ENCODE peak calls at places on chromosomes 16 and 17, in six cellular contexts. Y, J, Q, E, B and F are unnamed samples.

GRCh38 chr17:27657620-27658019 is 26.6 kb downstream of the LGALS9 start:
- DNase-seq in Y (no peak), B (peak), Q (no peak), J (peak), E (no peak), F (no peak)

GRCh38 chr16:49400611-49401010 is 27.0 kb downstream of the C16orf78 start:
- DNase-seq in Y (no peak), J (no peak), Q (no peak), B (no peak), E (no peak), F (no peak)

GRCh38 chr16:68363847-68364600 is 53.2 kb downstream of the PRMT7 start:
- DNase-seq in Y (no peak), Q (no peak), B (no peak), E (no peak), J (no peak), F (no peak)

GRCh38 chr16:80803341-80804060 is 897 bp downstream of the CDYL2 start:
- DNase-seq in B (peak), E (peak), Y (peak), Q (no peak), J (peak), F (no peak)

GRCh38 chr16:12764813-12765212 is 38.9 kb downstream of the CPPED1 start:
- DNase-seq in Q (no peak), B (no peak), Y (no peak), J (no peak), E (no peak), F (no peak)

GRCh38 chr17:79575229-79575628 is 35.6 kb downstream of the RBFOX3 start:
- DNase-seq in B (no peak), Y (no peak), Q (no peak), J (no peak), E (no peak), F (no peak)

GRCh38 chr16:85834741-85835140 is 35.2 kb downstream of the COX4I1 start:
- DNase-seq in E (no peak), Y (no peak), J (no peak), Q (no peak), B (peak), F (no peak)

GRCh38 chr17:31584436-31585279 is 193.2 kb downstream of the RAB11FIP4 start:
- DNase-seq in E (no peak), Y (no peak), J (no peak), B (no peak), Q (no peak), F (no peak)

GRCh38 chr16:582614-583331 is 7.1 kb upstream of the RAB40C start:
- DNase-seq in E (no peak), Q (no peak), B (no peak), J (no peak), Y (no peak), F (no peak)

GRCh38 chr16:11666108-11667055 is 1.9 kb upstream of the SNN start:
- DNase-seq in J (no peak), Q (no peak), B (no peak), E (no peak), Y (no peak), F (no peak)

GRCh38 chr17:35879748-35880654 is at the start of gene CCL5:
- DNase-seq in Y (peak), B (no peak), J (no peak), E (no peak), Q (no peak), F (no peak)

GRCh38 chr16:11152205-11152604 is 103.8 kb downstream of the SOCS1 start:
- DNase-seq in Q (no peak), J (no peak), Y (no peak), E (peak), B (no peak), F (no peak)

GRCh38 chr16:48447428-48447827 is 62.2 kb upstream of the SIAH1 start:
- DNase-seq in Q (no peak), Y (no peak), E (no peak), J (no peak), B (no peak), F (no peak)

GRCh38 chr16:68404736-68405345 is 43.5 kb downstream of the SMPD3 start:
- DNase-seq in E (no peak), B (no peak), Y (no peak), Q (no peak), J (no peak), F (no peak)

GRCh38 chr17:75830168-75831031 is 13.8 kb downstream of the UNC13D start:
- DNase-seq in B (no peak), J (peak), Q (no peak), E (peak), Y (peak), F (no peak)

GRCh38 chr17:17073627-17074521 is 31.6 kb downstream of the MPRIP start:
- DNase-seq in Q (peak), J (no peak), Y (no peak), B (peak), E (peak), F (no peak)

GRCh38 chr17:74809031-74809430 is 32.9 kb upstream of the NAT9 start:
- DNase-seq in E (no peak), J (no peak), Q (no peak), Y (no peak), B (no peak), F (no peak)

GRCh38 chr16:88782454-88783390 is 2.3 kb downstream of the PIEZO1 start:
- DNase-seq in J (no peak), B (no peak), Q (no peak), Y (no peak), E (peak), F (no peak)

GRCh38 chr16:78543066-78543465 is 443.6 kb downstream of the WWOX start:
- DNase-seq in B (no peak), Q (no peak), J (no peak), E (peak), Y (no peak), F (no peak)

GRCh38 chr16:86241681-86242080 is 268.6 kb upstream of the FOXF1 start:
- DNase-seq in E (no peak), J (no peak), Y (no peak), B (no peak), Q (no peak), F (no peak)

GRCh38 chr16:83706394-83706793 is 101.4 kb upstream of the HSBP1 start:
- DNase-seq in J (no peak), Q (no peak), E (no peak), B (no peak), Y (no peak), F (no peak)

GRCh38 chr17:17890773-17891759 is 54.3 kb upstream of the SREBF1 start:
- DNase-seq in Q (no peak), Y (peak), E (peak), B (peak), J (peak), F (peak)

GRCh38 chr16:65510850-65511249 is 389.0 kb upstream of the CDH11 start:
- DNase-seq in E (no peak), B (no peak), Q (no peak), J (no peak), Y (no peak), F (no peak)

GRCh38 chr17:75194879-75195278 is 10.6 kb upstream of the NUP85 start:
- DNase-seq in Y (no peak), B (no peak), J (no peak), E (no peak), Q (no peak), F (no peak)

GRCh38 chr16:75011634-75012307 is 12.9 kb downstream of the ZNRF1 start:
- DNase-seq in B (no peak), J (no peak), E (no peak), Y (no peak), Q (no peak), F (peak)

GRCh38 chr16:57066625-57067024 is 25.8 kb upstream of the CPNE2 start:
- DNase-seq in Q (no peak), B (no peak), J (no peak), Y (no peak), E (no peak), F (no peak)

GRCh38 chr17:42153919-42154491 is 784 bp downstream of the RAB5C start:
- DNase-seq in B (no peak), J (peak), E (no peak), Y (no peak), Q (no peak), F (peak)

GRCh38 chr17:28405632-28406477 is at the start of gene SLC46A1:
- DNase-seq in Q (peak), B (peak), E (peak), Y (peak), J (peak), F (peak)

GRCh38 chr16:56848056-56848936 is 16.7 kb upstream of the SLC12A3 start:
- DNase-seq in B (peak), E (no peak), J (no peak), Q (peak), Y (no peak), F (no peak)

GRCh38 chr16:86100205-86101134 is 201.5 kb downstream of the IRF8 start:
- DNase-seq in Q (peak), B (no peak), J (no peak), Y (no peak), E (no peak), F (no peak)

GRCh38 chr17:73262676-73263642 is 1.3 kb upstream of the CPSF4L start:
- DNase-seq in B (no peak), J (no peak), Q (no peak), E (no peak), Y (no peak), F (no peak)

GRCh38 chr16:48218473-48218872 is 25.6 kb upstream of the LONP2 start:
- DNase-seq in E (no peak), J (no peak), Q (no peak), Y (no peak), B (no peak), F (no peak)

GRCh38 chr17:1644493-1645206 is 882 bp downstream of the SCARF1 start:
- DNase-seq in Q (no peak), Y (no peak), E (no peak), J (no peak), B (no peak), F (no peak)

GRCh38 chr17:79280010-79280409 is 205.4 kb downstream of the ENGASE start:
- DNase-seq in E (no peak), Q (no peak), J (no peak), B (no peak), Y (no peak), F (no peak)

GRCh38 chr16:89786474-89787364 is 29.7 kb downstream of the FANCA start:
- DNase-seq in Y (no peak), J (no peak), B (no peak), E (no peak), Q (no peak), F (no peak)

GRCh38 chr17:68909066-68909465 is 46.1 kb downstream of the ABCA8 start:
- DNase-seq in J (no peak), B (no peak), E (no peak), Q (peak), Y (peak), F (peak)

GRCh38 chr17:68910789-68911431 is 44.3 kb downstream of the ABCA8 start:
- DNase-seq in B (no peak), Q (no peak), E (peak), Y (no peak), J (no peak), F (no peak)

GRCh38 chr17:68908045-68908444 is 47.1 kb downstream of the ABCA8 start:
- DNase-seq in B (no peak), Q (no peak), Y (no peak), J (no peak), E (no peak), F (no peak)

GRCh38 chr17:68906638-68907037 is 48.6 kb downstream of the ABCA8 start:
- DNase-seq in Q (no peak), J (peak), E (no peak), Y (no peak), B (no peak), F (no peak)

GRCh38 chr17:68910256-68910705 is 44.9 kb downstream of the ABCA8 start:
- DNase-seq in Q (no peak), E (no peak), Y (no peak), B (no peak), J (peak), F (no peak)
- TF ChIP-seq CTCF in Q (no peak), E (no peak), Y (no peak), B (no peak), J (no peak), F (no peak)

GRCh38 chr17:82098169-82098938 is at the start of gene FASN:
- DNase-seq in E (peak), Q (peak), J (peak), B (peak), Y (peak), F (peak)

GRCh38 chr17:82097919-82098168 is 192 bp downstream of the FASN start:
- DNase-seq in E (no peak), B (no peak), Y (no peak), J (no peak), Q (no peak), F (no peak)

GRCh38 chr17:82095777-82096708 is 2.0 kb downstream of the FASN start:
- DNase-seq in Y (no peak), J (no peak), E (no peak), B (no peak), Q (no peak), F (no peak)

GRCh38 chr17:82096709-82097186 is 1.3 kb downstream of the FASN start:
- DNase-seq in B (no peak), Q (no peak), E (no peak), Y (no peak), J (no peak), F (no peak)

GRCh38 chr17:82097187-82097918 is 683 bp downstream of the FASN start:
- DNase-seq in J (peak), Q (no peak), Y (peak), B (peak), E (peak), F (peak)
- TF ChIP-seq CTCF in J (no peak), Q (no peak), Y (no peak), B (no peak), E (no peak), F (no peak)

GRCh38 chr17:49798182-49798581 is 9.7 kb downstream of the KAT7 start:
- DNase-seq in B (no peak), Q (no peak), J (no peak), Y (no peak), E (no peak), F (no peak)
- TF ChIP-seq CTCF in B (no peak), Q (no peak), J (no peak), Y (no peak), E (no peak), F (no peak)

GRCh38 chr17:50177983-50178834 is 12.4 kb downstream of the SGCA start:
- DNase-seq in Q (peak), B (peak), Y (peak), J (peak), E (peak), F (peak)
- TF ChIP-seq CTCF in Q (peak), B (peak), Y (peak), J (peak), E (no peak), F (peak)

GRCh38 chr17:14737984-14738651 is 437.2 kb downstream of the HS3ST3B1 start:
- DNase-seq in Y (peak), E (peak), B (peak), Q (peak), J (peak), F (peak)
- TF ChIP-seq CTCF in Y (no peak), E (peak), B (peak), Q (no peak), J (peak), F (no peak)

DNA sequence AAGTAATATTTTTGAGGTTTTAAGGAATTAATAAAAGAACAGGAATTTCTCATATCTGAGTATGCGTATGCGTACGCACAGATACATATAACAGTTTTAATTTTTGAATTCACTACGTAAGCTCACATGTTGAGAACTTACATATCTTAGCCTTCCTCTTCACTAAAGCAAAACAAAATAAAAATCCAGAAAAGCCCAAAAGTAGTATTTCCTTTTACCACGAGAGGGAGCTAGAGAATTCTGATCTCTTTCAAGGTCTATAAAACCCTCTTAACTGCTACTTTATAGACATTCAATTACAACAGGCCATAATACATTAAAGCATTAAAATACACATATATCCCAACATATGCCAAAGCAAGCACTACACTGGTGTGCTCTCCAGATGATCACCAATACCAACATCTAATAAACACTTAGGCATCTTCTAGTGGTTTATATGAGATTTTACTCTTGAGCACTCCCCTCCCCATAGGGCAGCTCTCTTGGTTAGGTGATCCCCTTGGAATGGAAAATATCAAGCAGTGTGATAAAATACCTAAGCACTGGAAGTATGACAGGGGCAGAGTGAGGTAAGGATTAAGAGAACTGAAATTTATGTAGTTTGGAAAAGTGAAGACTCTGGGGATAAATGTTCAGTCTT is 94.0 kb downstream of the SKAP1 start:
- DNase-seq in Y (no peak), Q (no peak), E (no peak), J (peak), B (no peak), F (peak)
- TF ChIP-seq CTCF in Y (peak), Q (peak), E (peak), J (peak), B (peak), F (peak)

GRCh38 chr17:8472663-8473062 is 37.0 kb downstream of the NDEL1 start:
- DNase-seq in Y (no peak), E (no peak), Q (no peak), J (no peak), B (no peak), F (no peak)
- TF ChIP-seq CTCF in Y (no peak), E (no peak), Q (no peak), J (no peak), B (no peak), F (no peak)